ENCODE peak calls at places on chromosomes 4 and X, in four cellular contexts. T, X, B and Y are unnamed samples.

GRCh38 chrX:139930923-139931645 is 1.8 kb downstream of the ATP11C start:
- DNase-seq in X (no peak), T (peak), B (no peak), Y (no peak)

GRCh38 chr4:85149656-85150055 is 183.2 kb upstream of the WDFY3 start:
- DNase-seq in B (no peak), X (no peak), T (no peak), Y (no peak)

GRCh38 chr4:10099521-10100325 is 16.9 kb downstream of the WDR1 start:
- DNase-seq in X (no peak), T (no peak), B (no peak), Y (no peak)

GRCh38 chr4:52645315-52645714 is 13.8 kb downstream of the USP46 start:
- DNase-seq in B (no peak), X (no peak), T (no peak), Y (no peak)

GRCh38 chrX:137930562-137930961 is 364.6 kb downstream of the ZIC3 start:
- DNase-seq in X (no peak), B (no peak), T (peak), Y (no peak)

GRCh38 chr4:20249333-20249732 is 2.4 kb upstream of the SLIT2 start:
- DNase-seq in B (no peak), T (peak), X (no peak), Y (no peak)

GRCh38 chr4:108762559-108763225 is at the start of gene ETNPPL:
- DNase-seq in B (peak), X (no peak), T (no peak), Y (no peak)

GRCh38 chrX:56726609-56727008 is 2.4 kb upstream of the NBDY start:
- DNase-seq in B (no peak), T (peak), X (peak), Y (no peak)

GRCh38 chr4:26320159-26320452 is 708 bp upstream of the RBPJ start:
- DNase-seq in X (no peak), T (no peak), B (no peak), Y (no peak)

GRCh38 chr4:71293705-71294104 is 45.1 kb upstream of the SLC4A4 start:
- DNase-seq in B (no peak), T (no peak), X (no peak), Y (no peak)

GRCh38 chrX:13248867-13249521 is 70.9 kb downstream of the ATXN3L start:
- DNase-seq in B (no peak), T (no peak), X (no peak), Y (no peak)

GRCh38 chrX:150348365-150348764 is 14.8 kb upstream of the MAMLD1 start:
- DNase-seq in B (no peak), X (no peak), T (no peak), Y (no peak)

GRCh38 chr4:8410066-8410600 is 30.4 kb downstream of the ACOX3 start:
- DNase-seq in T (no peak), X (no peak), B (no peak), Y (no peak)

GRCh38 chr4:2857349-2857927 is 13.8 kb downstream of the ADD1 start:
- DNase-seq in T (no peak), X (no peak), B (no peak), Y (no peak)

GRCh38 chrX:17456526-17456925 is 81.5 kb downstream of the NHS start:
- DNase-seq in B (no peak), X (peak), T (peak), Y (no peak)

GRCh38 chr4:183324619-183325018 is 2.4 kb upstream of the CLDN24 start:
- DNase-seq in T (no peak), B (no peak), X (no peak), Y (peak)

GRCh38 chr4:1478766-1479355 is 72.6 kb upstream of the NKX1-1 start:
- DNase-seq in B (no peak), X (no peak), T (no peak), Y (no peak)

GRCh38 chr4:45925809-45926208 is 198.0 kb downstream of the GABRG1 start:
- DNase-seq in T (no peak), X (no peak), B (no peak), Y (no peak)

GRCh38 chr4:131603705-131604104 is 1545.4 kb upstream of the PCDH10 start:
- DNase-seq in B (no peak), T (no peak), X (no peak), Y (no peak)